ENCODE peak calls at places on chromosomes 5 and 9, in four cellular contexts. W, S, B and F are unnamed samples.

GRCh38 chr5:5294429-5294828 is 128.0 kb upstream of the ICE1 start:
- DNase-seq in W (no peak), S (no peak), B (no peak), F (no peak)

GRCh38 chr9:15205632-15206243 is 101.3 kb downstream of the TTC39B start:
- DNase-seq in W (peak; percentile 65), S (no peak), B (peak; percentile 37), F (no peak)

GRCh38 chr5:137611011-137611580 is 112.0 kb upstream of the SPOCK1 start:
- DNase-seq in W (no peak), S (no peak), B (no peak), F (no peak)

GRCh38 chr5:24742334-24742733 is 97.6 kb upstream of the CDH10 start:
- DNase-seq in W (peak; percentile 21), S (no peak), B (no peak), F (no peak)

GRCh38 chr9:133657120-133657661 is 21.0 kb downstream of the DBH start:
- DNase-seq in W (no peak), S (no peak), B (peak; percentile 10), F (no peak)

GRCh38 chr9:115292584-115293271 is 174.8 kb upstream of the TNC start:
- DNase-seq in W (peak; percentile 3), S (no peak), B (peak; percentile 32), F (no peak)

GRCh38 chr5:133365326-133365725 is 247.0 kb downstream of the FSTL4 start:
- DNase-seq in W (no peak), S (no peak), B (no peak), F (peak; percentile 73)

GRCh38 chr5:173498871-173499470 is 117.5 kb downstream of the BOD1 start:
- DNase-seq in W (no peak), S (no peak), B (peak; percentile 41), F (no peak)

GRCh38 chr9:108073823-108074222 is 584.3 kb upstream of the KLF4 start:
- DNase-seq in W (no peak), S (no peak), B (no peak), F (no peak)

GRCh38 chr9:89483592-89484474 is 14.1 kb downstream of the SEMA4D start:
- DNase-seq in W (no peak), S (no peak), B (no peak), F (peak; percentile 71)

GRCh38 chr5:145470382-145470979 is 364.7 kb downstream of the PRELID2 start:
- DNase-seq in W (no peak), S (no peak), B (no peak), F (peak; percentile 7)

GRCh38 chr9:107584186-107584585 is 94.6 kb upstream of the KLF4 start:
- DNase-seq in W (no peak), S (no peak), B (peak; percentile 13), F (no peak)

GRCh38 chr5:90201923-90202322 is 207.6 kb downstream of the CETN3 start:
- DNase-seq in W (no peak), S (no peak), B (peak; percentile 6), F (no peak)

GRCh38 chr9:27362447-27363210 is 65.7 kb upstream of the EQTN start:
- DNase-seq in W (no peak), S (no peak), B (no peak), F (no peak)